ENCODE peak calls at places on chromosomes 4 and X, in eight cellular contexts. W, V, B, K, C, Q, S and O are unnamed samples.

GRCh38 chr4:27318740-27319139 is 458.1 kb downstream of the STIM2 start:
- DNase-seq in Q (no peak), C (no peak), W (no peak), B (peak; percentile 6), V (peak; percentile 64), K (no peak), S (no peak), O (no peak)

GRCh38 chrX:57906790-57907189 is 3.5 kb downstream of the ZXDA start:
- DNase-seq in C (no peak), K (no peak), B (peak; percentile 79), W (peak; percentile 80), Q (peak; percentile 5), S (no peak), V (no peak), O (no peak)

GRCh38 chrX:63930140-63930539 is 145.1 kb upstream of the ARHGEF9 start:
- DNase-seq in K (no peak), W (no peak), B (peak; percentile 17), V (peak; percentile 61), Q (no peak), S (no peak), C (no peak), O (no peak)

GRCh38 chrX:139600105-139600504 is 69.6 kb downstream of the F9 start:
- DNase-seq in Q (no peak), W (no peak), C (no peak), S (no peak), K (no peak), B (no peak), V (no peak), O (no peak)

GRCh38 chrX:71543316-71543715 is 10.4 kb downstream of the OGT start:
- DNase-seq in S (no peak), B (peak; percentile 75), Q (no peak), V (no peak), W (peak; percentile 86), C (no peak), K (no peak), O (no peak)

GRCh38 chr4:133550436-133550835 is 401.3 kb downstream of the PCDH10 start:
- DNase-seq in K (no peak), W (no peak), Q (no peak), V (no peak), B (no peak), S (no peak), C (no peak), O (no peak)

GRCh38 chr4:66216252-66216651 is 546.0 kb upstream of the EPHA5 start:
- DNase-seq in Q (no peak), C (no peak), V (no peak), S (no peak), K (no peak), W (no peak), B (no peak), O (no peak)

GRCh38 chrX:22376369-22376768 is 103.7 kb downstream of the CBLL2 start:
- DNase-seq in C (no peak), W (no peak), Q (no peak), K (no peak), S (no peak), V (no peak), B (no peak), O (no peak)

GRCh38 chr4:15291133-15291532 is 136.7 kb upstream of the C1QTNF7 start:
- DNase-seq in B (peak; percentile 31), S (no peak), C (no peak), K (no peak), W (no peak), Q (no peak), V (no peak), O (no peak)

GRCh38 chrX:44544036-44544435 is 1.4 kb upstream of the FUNDC1 start:
- DNase-seq in B (no peak), Q (no peak), V (no peak), K (no peak), C (no peak), W (no peak), S (no peak), O (peak; percentile 50)

GRCh38 chr4:53490965-53491622 is 100.2 kb downstream of the LNX1 start:
- DNase-seq in K (no peak), W (peak; percentile 84), V (peak; percentile 79), Q (peak; percentile 83), C (peak; percentile 69), B (peak; percentile 98), S (no peak), O (no peak)

GRCh38 chr4:31059753-31060522 is 339.8 kb downstream of the PCDH7 start:
- DNase-seq in S (no peak), C (no peak), Q (no peak), B (no peak), K (no peak), V (no peak), W (peak; percentile 74), O (no peak)

GRCh38 chr4:188971125-188971524 is 831.9 kb downstream of the TRIML1 start:
- DNase-seq in K (no peak), W (peak; percentile 5), B (peak; percentile 14), S (no peak), C (no peak), V (peak; percentile 39), Q (no peak), O (peak; percentile 46)

GRCh38 chr4:38499101-38499500 is 164.9 kb upstream of the KLF3 start:
- DNase-seq in V (no peak), W (peak; percentile 73), C (no peak), Q (no peak), S (no peak), K (no peak), B (peak; percentile 28), O (no peak)

GRCh38 chr4:115028682-115029385 is 84.6 kb downstream of the NDST4 start:
- DNase-seq in W (no peak), B (no peak), Q (no peak), C (no peak), K (no peak), S (no peak), V (no peak), O (no peak)

GRCh38 chrX:25012793-25013592 is 2.8 kb downstream of the ARX start:
- DNase-seq in Q (no peak), W (no peak), K (no peak), V (no peak), S (no peak), B (no peak), C (no peak), O (no peak)

GRCh38 chr4:94870151-94870550 is 112.4 kb downstream of the BMPR1B start:
- DNase-seq in B (peak; percentile 60), W (peak; percentile 50), K (no peak), V (no peak), Q (no peak), S (no peak), C (no peak), O (no peak)

GRCh38 chrX:107827137-107827831 is 1.6 kb downstream of the MID2 start:
- DNase-seq in Q (no peak), B (no peak), C (no peak), S (no peak), V (no peak), K (no peak), W (no peak), O (no peak)
- H3K4me3 ChIP-seq in Q (peak overlapping the region; percentile 54), B (peak overlapping the region; percentile 52), C (peak overlapping the region; percentile 71), S (peak overlapping the region; percentile 40), V (peak overlapping the region; percentile 58), K (peak overlapping the region; percentile 57), W (peak overlapping the region; percentile 52), O (peak overlapping the region; percentile 56)

GRCh38 chr4:173765731-173766130 is 235.7 kb upstream of the HAND2 start:
- DNase-seq in C (no peak), K (no peak), V (no peak), S (no peak), W (no peak), B (no peak), Q (no peak), O (no peak)
- TF ChIP-seq CTCF in C (no peak), K (no peak), V (no peak), S (no peak), W (no peak), B (no peak), Q (no peak), O (no peak)

DNA sequence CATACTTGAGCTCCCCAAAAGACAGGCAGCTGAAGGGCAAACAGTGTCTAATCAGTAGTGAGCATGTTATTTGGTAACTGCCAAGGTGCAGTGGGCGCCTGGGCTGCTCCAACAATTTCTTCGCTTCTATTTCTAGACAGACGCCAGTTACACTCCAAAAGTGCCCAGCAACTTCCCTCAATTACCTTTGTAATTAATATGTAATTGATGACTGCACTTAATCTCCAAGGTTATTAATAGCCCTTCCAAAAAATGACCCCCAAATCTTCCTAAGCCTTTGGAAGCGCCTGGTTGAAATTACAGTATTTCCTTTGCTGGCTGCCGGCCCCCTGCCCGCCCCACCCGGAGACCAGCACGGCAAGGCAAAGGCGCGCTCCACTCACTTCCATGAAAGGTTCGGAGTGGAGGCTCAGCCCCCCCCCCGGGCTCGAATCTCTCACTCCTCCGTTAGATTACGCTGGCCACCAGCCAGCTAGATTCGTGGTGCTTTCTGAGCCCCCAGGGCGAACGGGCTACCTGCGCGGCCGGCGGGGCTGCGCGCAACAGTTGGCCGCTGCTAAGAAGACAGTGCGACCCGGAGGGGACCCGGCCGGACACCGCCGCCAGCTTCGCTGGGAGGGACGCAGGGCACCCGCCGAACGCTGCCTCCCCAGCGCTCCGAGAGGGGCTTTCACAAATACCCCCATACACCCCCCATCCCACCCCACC is 1.9 kb downstream of the GPC4 start:
- DNase-seq in V (peak; percentile 9), K (no peak), W (no peak), S (no peak), C (peak; percentile 18), B (no peak), Q (no peak), O (no peak)
- H3K4me3 ChIP-seq in V (peak overlapping the region; percentile 78), K (peak overlapping the region; percentile 77), W (peak overlapping the region; percentile 52), S (peak overlapping the region; percentile 6), C (peak overlapping the region; percentile 77), B (peak overlapping the region; percentile 54), Q (peak overlapping the region; percentile 65), O (no peak overlapping the region)

GRCh38 chr4:140523370-140523856 is 555 bp upstream of the ELMOD2 start:
- DNase-seq in S (no peak), B (no peak), Q (no peak), K (no peak), W (no peak), V (no peak), C (no peak), O (no peak)
- TF ChIP-seq CTCF in S (no peak), B (no peak), Q (no peak), K (no peak), W (no peak), V (no peak), C (no peak), O (no peak)